ENCODE peak calls at places on chromosome 1, in six cellular contexts. M is esophagus muscularis mucosa, H is OCI-LY7, Z is GM12864, Y is tibial artery, X is Peyer's patch. A is an unnamed sample.

GRCh38 chr1:185488673-185489311 is 171.7 kb upstream of the IVNS1ABP start:
- DNase-seq in Y (no peak), H (no peak), M (no peak), Z (no peak), X (no peak), A (peak)

GRCh38 chr1:46461809-46462448 is 27.7 kb upstream of the DMBX1 start:
- DNase-seq in X (no peak), M (no peak), Y (no peak), H (no peak), Z (no peak), A (no peak)

GRCh38 chr1:69185378-69185777 is 382.3 kb upstream of the LRRC7 start:
- DNase-seq in Y (no peak), X (no peak), H (no peak), Z (no peak), M (no peak), A (no peak)

GRCh38 chr1:6822530-6823359 is 37.5 kb downstream of the CAMTA1 start:
- DNase-seq in H (no peak), Y (no peak), Z (peak), M (no peak), X (no peak), A (peak)

GRCh38 chr1:181743878-181744312 is 260.6 kb downstream of the CACNA1E start:
- DNase-seq in H (no peak), X (no peak), Y (peak), M (no peak), Z (no peak), A (peak)

GRCh38 chr1:227396539-227397355 is 78.5 kb upstream of the CDC42BPA start:
- DNase-seq in Y (no peak), M (no peak), H (no peak), X (no peak), Z (no peak), A (no peak)

GRCh38 chr1:200180821-200181220 is 153.3 kb downstream of the NR5A2 start:
- DNase-seq in H (peak), X (no peak), M (no peak), Z (no peak), Y (no peak), A (peak)

GRCh38 chr1:109225248-109226077 is 11.7 kb downstream of the SARS1 start:
- DNase-seq in M (no peak), Y (no peak), X (no peak), Z (no peak), H (no peak), A (no peak)

GRCh38 chr1:228018125-228018398 is 11.3 kb downstream of the WNT3A start:
- DNase-seq in X (no peak), Z (no peak), H (no peak), M (no peak), Y (no peak), A (no peak)

GRCh38 chr1:77984629-77985028 is 5.8 kb upstream of the FUBP1 start:
- DNase-seq in Y (no peak), X (no peak), H (no peak), Z (no peak), M (no peak), A (no peak)

GRCh38 chr1:36342426-36343185 is 19.2 kb upstream of the EVA1B start:
- DNase-seq in H (peak), Z (no peak), M (no peak), X (peak), Y (peak), A (peak)

GRCh38 chr1:173206816-173207595 is at the start of gene TNFSF4:
- DNase-seq in M (no peak), Z (no peak), X (no peak), H (no peak), Y (no peak), A (no peak)

GRCh38 chr1:17213433-17214148 is 8.7 kb downstream of the PADI1 start:
- DNase-seq in Z (no peak), X (no peak), Y (no peak), H (no peak), M (no peak), A (peak)

GRCh38 chr1:160101037-160101716 is 2.8 kb upstream of the IGSF8 start:
- DNase-seq in Y (peak), H (peak), Z (peak), X (peak), M (no peak), A (peak)

GRCh38 chr1:23548704-23549143 is 10.6 kb downstream of the ID3 start:
- DNase-seq in M (no peak), Y (peak), Z (no peak), X (peak), H (no peak), A (peak)

GRCh38 chr1:27430903-27431653 is 38.7 kb downstream of the GPR3 start:
- DNase-seq in Y (peak), H (peak), Z (no peak), X (peak), M (no peak), A (no peak)

GRCh38 chr1:153543738-153544135 is 1.9 kb downstream of the S100A4 start:
- DNase-seq in H (no peak), X (no peak), Z (no peak), M (no peak), Y (peak), A (no peak)

GRCh38 chr1:32128479-32128878 is 20.6 kb downstream of the KPNA6 start:
- DNase-seq in Y (no peak), M (no peak), H (no peak), X (no peak), Z (no peak), A (no peak)

GRCh38 chr1:56644064-56644940 is 812 bp upstream of the PRKAA2 start:
- DNase-seq in Z (no peak), M (no peak), X (no peak), H (no peak), Y (no peak), A (peak)

GRCh38 chr1:62285984-62286481 is 33.2 kb downstream of the KANK4 start:
- DNase-seq in H (no peak), Z (no peak), X (no peak), Y (no peak), M (no peak), A (no peak)

GRCh38 chr1:929712-930632 is 6.2 kb downstream of the SAMD11 start:
- DNase-seq in Y (no peak), Z (no peak), X (no peak), M (no peak), H (no peak), A (no peak)

GRCh38 chr1:13996334-13996733 is 296.3 kb downstream of the PRDM2 start:
- DNase-seq in H (no peak), M (no peak), Z (no peak), X (no peak), Y (no peak), A (no peak)

GRCh38 chr1:147504801-147505303 is 36.4 kb upstream of the BCL9 start:
- DNase-seq in X (no peak), Z (no peak), Y (no peak), H (no peak), M (no peak), A (peak)

GRCh38 chr1:154468480-154469240 is 33.4 kb upstream of the TDRD10 start:
- DNase-seq in M (no peak), Z (no peak), X (no peak), Y (no peak), H (no peak), A (no peak)

GRCh38 chr1:209368864-209369598 is 214.5 kb upstream of the CAMK1G start:
- DNase-seq in X (no peak), H (no peak), Y (no peak), M (no peak), Z (no peak), A (no peak)

GRCh38 chr1:115088871-115089442 is 346 bp downstream of the TSPAN2 start:
- DNase-seq in Y (no peak), M (no peak), X (no peak), H (no peak), Z (no peak), A (peak)

GRCh38 chr1:88327391-88328267 is 356.4 kb upstream of the PKN2 start:
- DNase-seq in Y (no peak), X (no peak), M (no peak), H (no peak), Z (no peak), A (no peak)

GRCh38 chr1:4599951-4600481 is 54.4 kb upstream of the AJAP1 start:
- DNase-seq in X (no peak), H (no peak), Y (no peak), Z (no peak), M (no peak), A (no peak)

GRCh38 chr1:52955129-52955970 is 28.3 kb downstream of the SCP2 start:
- DNase-seq in X (no peak), Z (no peak), M (no peak), Y (no peak), H (no peak), A (no peak)

GRCh38 chr1:61316493-61316892 is 234.1 kb downstream of the NFIA start:
- DNase-seq in X (no peak), Y (no peak), M (no peak), H (no peak), Z (no peak), A (no peak)

GRCh38 chr1:24960071-24960801 is 30.2 kb upstream of the RUNX3 start:
- DNase-seq in H (no peak), Z (no peak), Y (no peak), X (no peak), M (no peak), A (no peak)

GRCh38 chr1:27071049-27071416 is 58.4 kb upstream of the TENT5B start:
- DNase-seq in Z (no peak), H (no peak), Y (no peak), M (no peak), X (no peak), A (no peak)

GRCh38 chr1:10280442-10281350 is 70.3 kb downstream of the KIF1B start:
- DNase-seq in Y (no peak), Z (no peak), H (no peak), X (no peak), M (no peak), A (no peak)

GRCh38 chr1:54980528-54981241 is at the start of gene TMEM61:
- DNase-seq in Y (no peak), Z (no peak), X (no peak), H (no peak), M (no peak), A (peak)

GRCh38 chr1:246836169-246836568 is 95.6 kb downstream of the AHCTF1 start:
- DNase-seq in Z (no peak), Y (no peak), H (no peak), M (no peak), X (no peak), A (no peak)

GRCh38 chr1:156805766-156806511 is 10.7 kb downstream of the SH2D2A start:
- DNase-seq in Y (peak), X (no peak), H (no peak), M (no peak), Z (no peak), A (peak)

GRCh38 chr1:239676522-239677273 is 290.3 kb downstream of the CHRM3 start:
- DNase-seq in Y (no peak), M (no peak), X (no peak), Z (no peak), H (no peak), A (no peak)
- TF ChIP-seq CTCF in Y (no peak), M (no peak), X (no peak), Z (no peak), H (no peak), A (no peak)

DNA sequence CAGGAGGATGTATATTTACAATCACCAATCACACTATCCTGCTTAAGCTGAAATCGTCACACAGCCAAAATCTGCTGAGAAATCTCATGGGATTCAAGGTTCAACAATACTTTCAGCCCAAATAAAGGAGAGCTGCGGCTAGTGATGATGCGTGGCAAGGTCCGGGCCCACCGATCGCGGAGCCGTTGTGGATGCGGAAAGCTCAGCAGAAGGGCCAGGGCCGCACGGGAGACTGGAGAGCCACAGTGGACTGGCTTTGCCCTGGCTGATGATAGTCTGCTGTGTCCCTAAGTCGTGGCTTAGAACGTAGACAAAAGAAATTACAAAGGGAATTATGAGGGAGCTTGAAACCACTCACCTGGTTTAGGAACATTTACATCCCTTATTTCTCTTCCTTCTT is 48.0 kb upstream of the SSX2IP start:
- DNase-seq in H (no peak), X (no peak), Y (no peak), Z (no peak), M (no peak), A (no peak)
- H3K4me3 ChIP-seq in H (no peak), X (no peak), Y (no peak), Z (no peak), M (no peak), A (no peak)

DNA sequence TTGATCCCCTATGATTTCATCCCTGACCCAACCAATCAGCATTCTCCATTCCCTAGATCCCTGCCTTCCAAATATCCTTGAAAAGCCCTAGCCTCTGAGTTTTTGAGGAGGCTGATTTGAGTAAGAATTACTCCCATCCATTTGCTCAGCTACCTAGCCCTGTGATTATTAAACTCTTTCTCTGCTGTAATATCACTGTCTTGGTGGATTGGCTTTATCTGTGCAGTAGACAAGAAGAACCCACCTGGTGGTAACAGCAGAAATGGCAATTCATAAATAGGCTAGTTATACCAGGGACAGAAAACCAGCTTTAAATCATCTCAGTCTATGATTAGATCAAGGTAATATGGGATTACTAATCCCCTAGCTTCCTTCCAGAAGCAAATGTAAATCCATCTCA is 13.0 kb downstream of the IL20 start:
- DNase-seq in Z (no peak), Y (no peak), H (peak), M (no peak), X (no peak), A (no peak)
- TF ChIP-seq CTCF in Z (peak), Y (no peak), H (peak), M (no peak), X (no peak), A (no peak)

GRCh38 chr1:12249181-12249580 is 19.4 kb downstream of the VPS13D start:
- DNase-seq in Z (no peak), H (no peak), M (no peak), Y (no peak), X (no peak), A (no peak)
- H3K4me3 ChIP-seq in Z (no peak), H (no peak), M (no peak), Y (no peak), X (no peak), A (no peak)

DNA sequence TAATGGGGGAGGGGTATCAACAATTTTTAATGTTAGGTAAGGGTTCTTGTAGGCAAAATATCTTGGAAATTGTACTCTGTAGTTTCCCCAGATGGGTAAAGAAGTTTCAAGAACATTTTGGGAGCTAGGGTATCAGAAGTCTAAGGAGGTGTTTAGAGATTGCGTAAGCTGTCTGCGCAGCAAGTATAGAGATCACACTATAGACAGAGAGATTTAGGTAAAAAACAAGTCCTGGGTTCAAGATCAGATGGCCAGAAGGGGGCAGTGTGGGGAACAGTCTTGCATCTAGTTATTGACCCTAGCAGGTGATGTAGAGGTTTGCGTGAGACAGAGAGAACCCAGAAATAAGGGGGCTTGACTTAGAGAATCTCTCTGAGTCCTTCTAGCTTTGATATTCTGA is 80.8 kb downstream of the S1PR1 start:
- DNase-seq in Z (no peak), Y (no peak), X (no peak), H (no peak), M (no peak), A (no peak)
- TF ChIP-seq CTCF in Z (peak), Y (no peak), X (no peak), H (peak), M (no peak), A (no peak)